ENCODE peak calls at places on chromosomes 13 and 19, in five cellular contexts. One of them, this sample, is unnamed.

GRCh38 chr19:38321646-38322323 is 2.1 kb downstream of the KCNK6 start:
- DNase-seq in heart right ventricle: peak; percentile 73
- DNase-seq in activated T-cell treated with anti-CD3 and anti-CD28 coated beads, Interleukin-2, amount 50 U/mL, for 72 hours: no peak
- DNase-seq in OCI-LY7: no peak
- DNase-seq in activated naive CD8-positive, alpha-beta T cell treated with anti-CD3 and anti-CD28 coated beads for 36 hours: no peak
- DNase-seq in this sample: no peak

GRCh38 chr19:7442423-7442822 is 46.4 kb downstream of the PEX11G start:
- DNase-seq in heart right ventricle: no peak
- DNase-seq in activated T-cell treated with anti-CD3 and anti-CD28 coated beads, Interleukin-2, amount 50 U/mL, for 72 hours: no peak
- DNase-seq in OCI-LY7: no peak
- DNase-seq in activated naive CD8-positive, alpha-beta T cell treated with anti-CD3 and anti-CD28 coated beads for 36 hours: no peak
- DNase-seq in this sample: no peak

GRCh38 chr19:47255947-47256687 is at the start of gene CCDC9:
- DNase-seq in heart right ventricle: peak; percentile 95
- DNase-seq in activated T-cell treated with anti-CD3 and anti-CD28 coated beads, Interleukin-2, amount 50 U/mL, for 72 hours: peak; percentile 99
- DNase-seq in OCI-LY7: peak; percentile 98
- DNase-seq in activated naive CD8-positive, alpha-beta T cell treated with anti-CD3 and anti-CD28 coated beads for 36 hours: peak; percentile 98
- DNase-seq in this sample: peak; percentile 97

GRCh38 chr19:13959962-13960862 is 7.9 kb downstream of the DCAF15 start:
- DNase-seq in heart right ventricle: no peak
- DNase-seq in activated T-cell treated with anti-CD3 and anti-CD28 coated beads, Interleukin-2, amount 50 U/mL, for 72 hours: no peak
- DNase-seq in OCI-LY7: no peak
- DNase-seq in activated naive CD8-positive, alpha-beta T cell treated with anti-CD3 and anti-CD28 coated beads for 36 hours: no peak
- DNase-seq in this sample: peak; percentile 43

GRCh38 chr19:5339950-5340636 is 519 bp downstream of the PTPRS start:
- DNase-seq in heart right ventricle: no peak
- DNase-seq in activated T-cell treated with anti-CD3 and anti-CD28 coated beads, Interleukin-2, amount 50 U/mL, for 72 hours: peak; percentile 29
- DNase-seq in OCI-LY7: peak; percentile 51
- DNase-seq in activated naive CD8-positive, alpha-beta T cell treated with anti-CD3 and anti-CD28 coated beads for 36 hours: peak; percentile 30
- DNase-seq in this sample: no peak

GRCh38 chr19:5128932-5129389 is 160.0 kb downstream of the KDM4B start:
- DNase-seq in heart right ventricle: peak; percentile 42
- DNase-seq in activated T-cell treated with anti-CD3 and anti-CD28 coated beads, Interleukin-2, amount 50 U/mL, for 72 hours: no peak
- DNase-seq in OCI-LY7: no peak
- DNase-seq in activated naive CD8-positive, alpha-beta T cell treated with anti-CD3 and anti-CD28 coated beads for 36 hours: no peak
- DNase-seq in this sample: no peak

GRCh38 chr19:53571339-53571738 is 33.4 kb downstream of the ZNF331 start:
- DNase-seq in heart right ventricle: no peak
- DNase-seq in activated T-cell treated with anti-CD3 and anti-CD28 coated beads, Interleukin-2, amount 50 U/mL, for 72 hours: no peak
- DNase-seq in OCI-LY7: no peak
- DNase-seq in activated naive CD8-positive, alpha-beta T cell treated with anti-CD3 and anti-CD28 coated beads for 36 hours: no peak
- DNase-seq in this sample: no peak

GRCh38 chr13:58843071-58843470 is 1211.5 kb downstream of the PCDH17 start:
- DNase-seq in heart right ventricle: no peak
- DNase-seq in activated T-cell treated with anti-CD3 and anti-CD28 coated beads, Interleukin-2, amount 50 U/mL, for 72 hours: no peak
- DNase-seq in OCI-LY7: no peak
- DNase-seq in activated naive CD8-positive, alpha-beta T cell treated with anti-CD3 and anti-CD28 coated beads for 36 hours: no peak
- DNase-seq in this sample: no peak

GRCh38 chr13:29849731-29850212 is 645 bp downstream of the UBL3 start:
- DNase-seq in heart right ventricle: peak; percentile 60
- DNase-seq in activated T-cell treated with anti-CD3 and anti-CD28 coated beads, Interleukin-2, amount 50 U/mL, for 72 hours: peak; percentile 30
- DNase-seq in OCI-LY7: no peak
- DNase-seq in activated naive CD8-positive, alpha-beta T cell treated with anti-CD3 and anti-CD28 coated beads for 36 hours: peak; percentile 34
- DNase-seq in this sample: peak; percentile 33

GRCh38 chr19:47094557-47095517 is 18.7 kb downstream of the ZC3H4 start:
- DNase-seq in heart right ventricle: no peak
- DNase-seq in activated T-cell treated with anti-CD3 and anti-CD28 coated beads, Interleukin-2, amount 50 U/mL, for 72 hours: peak; percentile 69
- DNase-seq in OCI-LY7: no peak
- DNase-seq in activated naive CD8-positive, alpha-beta T cell treated with anti-CD3 and anti-CD28 coated beads for 36 hours: peak; percentile 46
- DNase-seq in this sample: peak; percentile 64

GRCh38 chr13:112963641-112964040 is 5.4 kb upstream of the MCF2L start:
- DNase-seq in heart right ventricle: no peak
- DNase-seq in activated T-cell treated with anti-CD3 and anti-CD28 coated beads, Interleukin-2, amount 50 U/mL, for 72 hours: no peak
- DNase-seq in OCI-LY7: no peak
- DNase-seq in activated naive CD8-positive, alpha-beta T cell treated with anti-CD3 and anti-CD28 coated beads for 36 hours: no peak
- DNase-seq in this sample: no peak

GRCh38 chr19:41839211-41839610 is 5.3 kb downstream of the LYPD4 start:
- DNase-seq in heart right ventricle: no peak
- DNase-seq in activated T-cell treated with anti-CD3 and anti-CD28 coated beads, Interleukin-2, amount 50 U/mL, for 72 hours: no peak
- DNase-seq in OCI-LY7: no peak
- DNase-seq in activated naive CD8-positive, alpha-beta T cell treated with anti-CD3 and anti-CD28 coated beads for 36 hours: no peak
- DNase-seq in this sample: no peak

GRCh38 chr13:96821381-96821780 is 172.9 kb downstream of the OXGR1 start:
- DNase-seq in heart right ventricle: no peak
- DNase-seq in activated T-cell treated with anti-CD3 and anti-CD28 coated beads, Interleukin-2, amount 50 U/mL, for 72 hours: no peak
- DNase-seq in OCI-LY7: no peak
- DNase-seq in activated naive CD8-positive, alpha-beta T cell treated with anti-CD3 and anti-CD28 coated beads for 36 hours: no peak
- DNase-seq in this sample: no peak

GRCh38 chr13:40333238-40333637 is 333.2 kb downstream of the FOXO1 start:
- DNase-seq in heart right ventricle: no peak
- DNase-seq in activated T-cell treated with anti-CD3 and anti-CD28 coated beads, Interleukin-2, amount 50 U/mL, for 72 hours: no peak
- DNase-seq in OCI-LY7: no peak
- DNase-seq in activated naive CD8-positive, alpha-beta T cell treated with anti-CD3 and anti-CD28 coated beads for 36 hours: no peak
- DNase-seq in this sample: no peak

GRCh38 chr13:47117268-47117667 is 220.4 kb upstream of the HTR2A start:
- DNase-seq in heart right ventricle: no peak
- DNase-seq in activated T-cell treated with anti-CD3 and anti-CD28 coated beads, Interleukin-2, amount 50 U/mL, for 72 hours: no peak
- DNase-seq in OCI-LY7: no peak
- DNase-seq in activated naive CD8-positive, alpha-beta T cell treated with anti-CD3 and anti-CD28 coated beads for 36 hours: no peak
- DNase-seq in this sample: no peak

GRCh38 chr13:80408270-80408669 is 67.3 kb upstream of the SPRY2 start:
- DNase-seq in heart right ventricle: no peak
- DNase-seq in activated T-cell treated with anti-CD3 and anti-CD28 coated beads, Interleukin-2, amount 50 U/mL, for 72 hours: no peak
- DNase-seq in OCI-LY7: no peak
- DNase-seq in activated naive CD8-positive, alpha-beta T cell treated with anti-CD3 and anti-CD28 coated beads for 36 hours: no peak
- DNase-seq in this sample: no peak

GRCh38 chr19:52227196-52227940 is 37.5 kb downstream of the PPP2R1A start:
- DNase-seq in heart right ventricle: no peak
- DNase-seq in activated T-cell treated with anti-CD3 and anti-CD28 coated beads, Interleukin-2, amount 50 U/mL, for 72 hours: no peak
- DNase-seq in OCI-LY7: no peak
- DNase-seq in activated naive CD8-positive, alpha-beta T cell treated with anti-CD3 and anti-CD28 coated beads for 36 hours: no peak
- DNase-seq in this sample: no peak

GRCh38 chr13:22837980-22838615 is 342.7 kb upstream of the SGCG start:
- DNase-seq in heart right ventricle: peak; percentile 15
- DNase-seq in activated T-cell treated with anti-CD3 and anti-CD28 coated beads, Interleukin-2, amount 50 U/mL, for 72 hours: no peak
- DNase-seq in OCI-LY7: no peak
- DNase-seq in activated naive CD8-positive, alpha-beta T cell treated with anti-CD3 and anti-CD28 coated beads for 36 hours: no peak
- DNase-seq in this sample: no peak

GRCh38 chr13:49539313-49539712 is 43.6 kb downstream of the PHF11 start:
- DNase-seq in heart right ventricle: no peak
- DNase-seq in activated T-cell treated with anti-CD3 and anti-CD28 coated beads, Interleukin-2, amount 50 U/mL, for 72 hours: no peak
- DNase-seq in OCI-LY7: peak; percentile 42
- DNase-seq in activated naive CD8-positive, alpha-beta T cell treated with anti-CD3 and anti-CD28 coated beads for 36 hours: no peak
- DNase-seq in this sample: no peak

GRCh38 chr19:7888145-7888825 is at the start of gene LRRC8E:
- DNase-seq in heart right ventricle: no peak
- DNase-seq in activated T-cell treated with anti-CD3 and anti-CD28 coated beads, Interleukin-2, amount 50 U/mL, for 72 hours: peak; percentile 54
- DNase-seq in OCI-LY7: no peak
- DNase-seq in activated naive CD8-positive, alpha-beta T cell treated with anti-CD3 and anti-CD28 coated beads for 36 hours: peak; percentile 61
- DNase-seq in this sample: no peak

This sample was measured in activated CD8-positive, alpha-beta T cell treated with anti-CD3 and anti-CD28 coated beads, Interleukin-2, amount 10 ng/mL, durations not matched to agents 7 days and 5 days.